ENCODE peak calls at places on chromosome 7, in six cellular contexts. R is SK-N-SH, V is Panc1, S is K562, T is HCT116, N is HepG2. B is an unnamed sample.

GRCh38 chr7:114711244-114711643 is 210.7 kb upstream of the MDFIC start:
- DNase-seq in N (no peak), S (no peak), T (no peak), R (no peak), V (no peak), B (no peak)

GRCh38 chr7:35362341-35362740 is 108.4 kb upstream of the TBX20 start:
- DNase-seq in V (no peak), N (no peak), S (no peak), R (no peak), T (no peak), B (no peak)

GRCh38 chr7:143375298-143376034 is 5.7 kb upstream of the ZYX start:
- DNase-seq in N (no peak), S (no peak), R (no peak), T (no peak), V (no peak), B (no peak)

GRCh38 chr7:50317221-50317678 is 12.7 kb downstream of the IKZF1 start:
- DNase-seq in V (no peak), T (no peak), N (no peak), S (no peak), R (no peak), B (no peak)

GRCh38 chr7:29370531-29371314 is 176.1 kb downstream of the CHN2 start:
- DNase-seq in N (peak; percentile 12), S (no peak), R (no peak), V (no peak), T (peak; percentile 43), B (no peak)

GRCh38 chr7:8092140-8092539 is 123.5 kb downstream of the GLCCI1 start:
- DNase-seq in V (no peak), R (no peak), T (no peak), N (no peak), S (no peak), B (no peak)

GRCh38 chr7:2938514-2939192 is 94.5 kb upstream of the GNA12 start:
- DNase-seq in R (no peak), V (no peak), T (no peak), S (no peak), N (no peak), B (no peak)

GRCh38 chr7:77888998-77889397 is 90.4 kb downstream of the PHTF2 start:
- DNase-seq in S (no peak), V (no peak), N (no peak), R (no peak), T (no peak), B (no peak)

GRCh38 chr7:18499407-18500197 is 4.1 kb downstream of the HDAC9 start:
- DNase-seq in R (no peak), N (no peak), S (no peak), T (no peak), V (no peak), B (no peak)

GRCh38 chr7:157554393-157555238 is 217.8 kb downstream of the DNAJB6 start:
- DNase-seq in N (no peak), T (no peak), V (no peak), S (no peak), R (no peak), B (no peak)

GRCh38 chr7:142357953-142358520 is 100.2 kb upstream of the PRSS58 start:
- DNase-seq in V (peak; percentile 38), N (peak; percentile 47), T (peak; percentile 73), S (peak; percentile 78), R (peak; percentile 66), B (peak; percentile 80)

GRCh38 chr7:68613405-68613804 is 984.9 kb upstream of the AUTS2 start:
- DNase-seq in V (no peak), T (no peak), R (no peak), N (no peak), S (no peak), B (no peak)

DNA sequence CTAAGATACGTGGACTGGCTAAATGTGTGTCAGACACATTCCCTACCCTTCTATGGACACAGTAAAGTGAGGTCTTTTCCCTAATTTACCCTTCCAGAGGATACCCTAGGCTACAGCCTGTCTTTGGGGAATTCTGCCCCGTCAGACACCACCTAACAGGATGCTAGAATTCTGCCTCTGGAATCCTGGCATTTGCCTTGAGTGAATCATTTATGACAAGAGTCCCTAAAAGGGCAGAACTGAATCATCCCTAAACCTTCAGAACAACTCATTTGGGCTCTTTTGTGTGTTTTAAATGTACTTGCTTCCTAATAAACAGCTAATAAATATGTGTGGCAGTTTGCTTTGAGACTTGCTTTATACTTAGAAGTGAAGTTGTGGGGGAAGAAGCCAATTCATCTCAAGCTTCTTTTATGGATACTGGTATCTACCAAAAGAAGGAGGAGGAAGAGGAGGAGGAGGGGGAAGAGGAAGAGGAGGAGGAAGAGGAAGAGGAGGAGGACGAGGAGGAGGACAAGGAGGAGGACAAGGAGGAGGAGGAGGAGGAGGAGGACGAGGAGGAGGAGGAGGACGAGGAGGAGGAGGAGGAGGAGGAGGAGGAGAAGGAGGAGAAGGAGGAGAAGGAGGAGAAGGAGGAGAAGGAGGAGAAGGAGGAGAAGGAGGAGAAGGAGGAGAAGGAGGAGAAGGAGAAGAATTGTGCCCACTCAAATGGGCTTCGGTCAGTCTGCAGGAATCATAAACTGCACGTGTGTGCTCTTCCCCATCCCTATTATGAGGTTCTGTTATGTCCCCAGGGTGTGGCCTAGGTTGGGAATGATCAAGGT is 27.1 kb downstream of the PARP12 start:
- DNase-seq in R (no peak), T (no peak), N (no peak), S (no peak), V (no peak), B (no peak)
- TF ChIP-seq REST in R (peak; percentile 12), T (no peak), N (no peak), S (no peak), V (no peak), B (no peak)

GRCh38 chr7:130897515-130898419 is 163.8 kb upstream of the KLF14 start:
- DNase-seq in T (no peak), N (no peak), S (no peak), R (peak; percentile 34), V (no peak), B (no peak)

GRCh38 chr7:130896898-130897514 is 163.0 kb upstream of the KLF14 start:
- DNase-seq in V (no peak), R (peak; percentile 86), T (peak; percentile 86), S (peak; percentile 88), N (peak; percentile 52), B (peak; percentile 86)

GRCh38 chr7:130895006-130895750 is 161.2 kb upstream of the KLF14 start:
- DNase-seq in V (no peak), R (no peak), N (no peak), S (no peak), T (no peak), B (no peak)

GRCh38 chr7:130894146-130895005 is 160.4 kb upstream of the KLF14 start:
- DNase-seq in V (no peak), N (peak; percentile 65), S (peak; percentile 69), R (no peak), T (peak; percentile 97), B (no peak)

DNA sequence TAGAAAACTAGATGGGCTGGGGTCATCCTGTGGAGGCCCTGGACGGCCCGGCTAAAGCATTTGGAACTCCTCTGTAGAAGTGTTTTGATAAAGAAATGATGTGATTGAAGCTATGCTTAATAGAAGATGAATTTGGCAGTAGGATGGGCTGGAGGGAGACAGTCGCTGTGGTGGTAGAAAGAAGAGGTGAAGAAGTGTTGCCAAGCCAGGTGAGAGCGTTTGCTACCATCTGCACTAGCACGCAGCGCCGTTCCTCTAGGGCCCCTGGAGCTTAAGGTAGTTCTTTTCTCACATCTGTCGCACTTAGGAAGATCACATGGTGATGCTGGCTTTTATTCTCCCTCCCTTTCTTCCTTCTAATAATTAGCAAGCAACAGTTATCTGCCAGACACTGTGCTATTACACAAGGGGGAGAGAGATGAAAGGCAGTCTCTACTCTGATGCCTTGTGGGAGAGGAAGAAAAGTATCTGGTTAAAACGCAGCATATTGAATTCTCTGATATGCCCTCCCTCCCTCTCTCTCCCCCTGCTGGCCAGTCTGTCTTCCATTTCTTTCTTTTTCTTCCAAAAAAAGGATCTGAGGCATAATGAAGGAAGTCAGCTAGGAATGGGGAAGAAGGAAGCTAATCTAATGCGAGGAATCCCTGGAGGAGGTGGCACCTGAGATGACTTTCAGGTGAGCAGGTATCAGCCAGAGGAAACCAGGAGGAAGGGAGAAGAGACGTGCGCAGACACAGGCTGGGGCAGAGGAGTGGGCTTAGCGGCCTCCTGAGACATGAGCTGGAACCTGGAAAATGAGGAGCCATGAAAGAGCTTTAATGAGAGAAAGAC is 162.3 kb upstream of the KLF14 start:
- DNase-seq in R (no peak), T (no peak), V (peak; percentile 72), S (peak; percentile 45), N (no peak), B (peak; percentile 64)
- TF ChIP-seq CTCF in R (peak; percentile 66), T (peak; percentile 57), V (no peak), S (peak; percentile 57), N (peak; percentile 30), B (peak; percentile 58)

DNA sequence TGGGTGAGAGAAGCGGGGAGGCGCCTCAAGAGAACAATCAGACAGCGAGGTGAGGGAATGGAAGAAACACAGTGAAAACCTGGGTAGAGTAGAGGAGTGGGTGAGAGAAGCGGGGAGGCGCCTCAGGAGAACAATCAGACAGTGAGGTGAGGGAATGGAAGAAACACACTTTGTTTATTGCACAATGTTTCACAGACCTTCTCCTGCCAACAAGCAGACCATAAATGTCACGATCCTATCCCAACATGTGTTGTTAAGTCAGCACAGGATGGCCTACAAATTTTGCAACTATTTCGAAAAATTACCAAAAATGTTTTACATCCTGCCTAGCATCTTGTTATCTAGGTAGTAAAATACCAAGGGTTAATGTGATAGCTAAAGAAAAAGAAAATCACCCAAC is 115.3 kb downstream of the JAZF1 start:
- DNase-seq in S (no peak), N (no peak), R (no peak), T (no peak), V (no peak), B (no peak)
- TF ChIP-seq POLR2AphosphoS5 in S (no peak), N (no peak), R (no peak), T (no peak), V (no peak), B (no peak)

GRCh38 chr7:106185719-106186118 is 73.6 kb upstream of the SYPL1 start:
- DNase-seq in R (no peak), N (no peak), T (no peak), S (no peak), V (no peak), B (no peak)

GRCh38 chr7:106193661-106194060 is 81.5 kb upstream of the SYPL1 start:
- DNase-seq in S (no peak), T (no peak), R (no peak), N (no peak), V (no peak), B (no peak)

GRCh38 chr7:106187613-106188350 is 75.7 kb upstream of the SYPL1 start:
- DNase-seq in T (no peak), V (no peak), N (no peak), S (no peak), R (no peak), B (no peak)

GRCh38 chr7:106196460-106197021 is 84.4 kb upstream of the SYPL1 start:
- DNase-seq in N (peak; percentile 16), S (no peak), V (peak; percentile 18), T (no peak), R (no peak), B (no peak)

DNA sequence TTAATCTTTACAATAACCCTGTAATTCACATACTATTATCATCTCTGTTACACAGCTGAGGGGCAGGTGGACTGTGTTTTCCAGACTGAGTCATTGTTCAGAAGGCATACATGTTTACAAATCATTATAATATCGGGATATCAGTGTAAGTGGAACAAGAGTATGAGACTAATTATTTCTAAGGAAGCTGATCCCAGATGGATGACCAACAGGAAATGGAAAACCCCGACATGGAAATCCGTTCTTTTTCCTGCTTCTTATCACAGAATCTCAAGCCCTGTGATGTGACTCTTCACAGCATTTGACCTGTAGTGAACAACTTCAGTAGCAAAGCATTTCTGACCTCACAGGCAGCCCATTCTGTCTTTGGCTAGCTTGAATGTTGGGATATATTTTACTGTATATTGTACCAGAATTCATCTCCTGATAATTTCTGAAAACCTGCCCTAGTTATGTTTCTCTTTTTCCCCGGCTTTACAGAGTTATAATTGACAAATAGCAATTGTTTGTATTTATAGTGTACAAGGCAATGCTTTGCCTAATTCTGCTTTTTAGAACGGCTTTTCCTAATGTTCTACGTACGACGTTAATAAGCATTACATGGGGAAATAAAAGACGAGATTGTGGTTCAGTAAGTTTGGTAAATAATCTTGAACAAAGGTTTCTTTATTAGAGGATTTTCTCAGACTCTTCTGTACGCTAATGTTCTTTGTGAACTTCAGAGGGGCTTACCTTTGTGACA is 78.6 kb upstream of the SYPL1 start:
- DNase-seq in V (no peak), S (no peak), N (no peak), T (no peak), R (no peak), B (no peak)
- TF ChIP-seq REST in V (no peak), S (no peak), N (no peak), T (no peak), R (no peak), B (no peak)